ENCODE peak calls at places on chromosomes 11 and 22, in eight cellular contexts. I is activated CD4-positive, alpha-beta T cell treated with anti-CD3 and anti-CD28 coated beads for 4 hours; R is stimulated activated CD4-positive, alpha-beta T cell treated with anti-CD3 and anti-CD28 coated beads, Interleukin-15, amount 100 ng/mL, for 1 hour; P is heart left ventricle; Z is stimulated activated naive CD8-positive, alpha-beta T cell treated with anti-CD3 and anti-CD28 coated beads, Interleukin-15, Interleukin-2, amounts not matched to agents 100 U/mL and 50 U/mL, for 24 hours; B is Peyer's patch; A is uterus; N is iPS DF 19.7. F is an unnamed sample.

GRCh38 chr11:12278766-12279671 is 98.4 kb upstream of the PARVA start:
- DNase-seq in Z (no peak), B (no peak), I (no peak), P (no peak), A (no peak), R (no peak), N (no peak), F (peak; percentile 35)

GRCh38 chr22:49825944-49826602 is 1.6 kb downstream of the BRD1 start:
- DNase-seq in B (peak; percentile 35), N (no peak), Z (peak; percentile 74), R (peak; percentile 35), I (peak; percentile 67), A (no peak), P (no peak), F (no peak)

GRCh38 chr11:133078591-133079179 is 453.6 kb downstream of the OPCML start:
- DNase-seq in I (no peak), P (no peak), R (no peak), B (no peak), N (no peak), Z (peak; percentile 37), A (no peak), F (no peak)

GRCh38 chr11:119991022-119991404 is 146.9 kb downstream of the TRIM29 start:
- DNase-seq in N (no peak), P (no peak), R (no peak), B (no peak), I (no peak), A (no peak), Z (no peak), F (no peak)

GRCh38 chr22:21816787-21817496 is 50.5 kb downstream of the MAPK1 start:
- DNase-seq in P (no peak), I (peak; percentile 25), R (no peak), N (no peak), B (peak; percentile 33), Z (peak; percentile 17), A (no peak), F (no peak)

GRCh38 chr11:85249482-85249881 is 377.7 kb downstream of the DLG2 start:
- DNase-seq in A (no peak), P (no peak), B (no peak), R (no peak), Z (no peak), N (no peak), I (no peak), F (no peak)

GRCh38 chr11:57277845-57278720 is 41.0 kb upstream of the APLNR start:
- DNase-seq in P (peak; percentile 80), A (peak; percentile 71), N (peak; percentile 56), I (peak; percentile 11), R (no peak), B (peak; percentile 29), Z (peak; percentile 37), F (peak; percentile 88)

GRCh38 chr11:101453682-101454081 is 130.1 kb downstream of the TRPC6 start:
- DNase-seq in A (no peak), Z (no peak), B (no peak), N (no peak), R (no peak), P (no peak), I (no peak), F (no peak)

GRCh38 chr11:69005631-69006368 is 7.2 kb downstream of the MRGPRF start:
- DNase-seq in B (no peak), A (no peak), N (no peak), Z (no peak), I (no peak), R (no peak), P (no peak), F (peak; percentile 58)

F was measured in posterior vena cava.